ENCODE peak calls at places on chromosomes 12 and 14, in six cellular contexts. B is Panc1, X is OCI-LY7, K is pancreas, G is neural progenitor cell, Y is esophagus squamous epithelium. L is an unnamed sample.

GRCh38 chr14:65485516-65485915 is 73.0 kb downstream of the FUT8 start:
- DNase-seq in B (no peak), X (no peak), K (no peak), G (peak; percentile 75), Y (no peak), L (no peak)

GRCh38 chr14:68148276-68148675 is 328.7 kb downstream of the RAD51B start:
- DNase-seq in B (no peak), X (no peak), K (no peak), G (no peak), Y (no peak), L (no peak)

GRCh38 chr12:82931349-82932116 is 244.8 kb downstream of the TMTC2 start:
- DNase-seq in B (no peak), X (no peak), K (no peak), G (peak; percentile 21), Y (no peak), L (no peak)

GRCh38 chr12:26227376-26227775 is 32.0 kb downstream of the SSPN start:
- DNase-seq in B (no peak), X (no peak), K (no peak), G (no peak), Y (no peak), L (no peak)

GRCh38 chr12:122420471-122421262 is 1.8 kb downstream of the CLIP1 start:
- DNase-seq in B (no peak), X (no peak), K (no peak), G (no peak), Y (no peak), L (peak; percentile 46)

GRCh38 chr12:27703720-27704452 is 6.7 kb upstream of the MRPS35 start:
- DNase-seq in B (peak; percentile 96), X (peak; percentile 77), K (no peak), G (peak; percentile 82), Y (no peak), L (no peak)

GRCh38 chr12:130562711-130563110 is 153.4 kb downstream of the RIMBP2 start:
- DNase-seq in B (no peak), X (no peak), K (no peak), G (no peak), Y (no peak), L (no peak)

GRCh38 chr14:102063808-102064429 is 22.9 kb downstream of the HSP90AA1 start:
- DNase-seq in B (no peak), X (no peak), K (no peak), G (no peak), Y (no peak), L (no peak)

GRCh38 chr14:23449314-23449713 is 13.9 kb upstream of the MYH7 start:
- DNase-seq in B (no peak), X (no peak), K (no peak), G (no peak), Y (no peak), L (no peak)

GRCh38 chr12:74890237-74890599 is 319.4 kb downstream of the KCNC2 start:
- DNase-seq in B (peak; percentile 59), X (no peak), K (no peak), G (no peak), Y (no peak), L (no peak)

GRCh38 chr12:6788972-6789905 is at the start of gene CD4:
- DNase-seq in B (no peak), X (no peak), K (no peak), G (no peak), Y (no peak), L (no peak)

GRCh38 chr14:93953263-93953662 is 23.1 kb downstream of the ASB2 start:
- DNase-seq in B (no peak), X (peak; percentile 49), K (no peak), G (peak; percentile 52), Y (no peak), L (no peak)

GRCh38 chr12:124371366-124371765 is 76.5 kb downstream of the RFLNA start:
- DNase-seq in B (no peak), X (no peak), K (no peak), G (no peak), Y (no peak), L (no peak)

GRCh38 chr14:34554540-34555250 is 15.2 kb upstream of the EAPP start:
- DNase-seq in B (peak; percentile 42), X (peak; percentile 30), K (no peak), G (no peak), Y (no peak), L (peak; percentile 64)

GRCh38 chr12:57027011-57027804 is 10.9 kb upstream of the TAC3 start:
- DNase-seq in B (no peak), X (no peak), K (no peak), G (no peak), Y (no peak), L (no peak)

DNA sequence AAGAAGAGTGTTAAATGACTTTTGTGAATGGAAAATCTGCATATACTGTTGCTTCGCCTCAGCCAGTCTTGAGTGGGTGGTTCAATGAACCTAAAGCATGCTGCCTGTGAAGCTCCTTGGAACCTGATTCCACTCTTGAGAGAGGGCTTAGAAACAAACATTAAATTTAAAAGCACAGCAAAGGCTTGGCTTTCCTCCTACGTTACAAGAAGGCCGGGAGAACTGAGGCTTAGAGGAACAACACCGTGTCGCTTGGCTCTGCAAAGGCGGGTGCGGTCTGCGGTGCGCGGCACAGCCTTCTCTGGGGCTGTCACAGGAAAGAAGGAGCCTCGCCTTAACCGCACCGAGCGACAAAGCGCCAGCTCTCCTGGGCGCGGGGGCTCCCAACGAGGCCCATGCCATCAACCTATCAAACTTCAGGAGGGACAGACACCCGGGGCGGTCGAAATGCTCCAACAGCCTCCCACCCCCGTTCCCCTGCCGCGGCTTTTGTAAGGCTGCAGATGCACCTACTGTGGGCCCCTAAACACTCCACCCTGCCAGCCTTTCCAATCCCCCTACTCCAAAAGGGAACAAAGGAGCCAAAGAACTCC is 791 bp downstream of the OSBPL8 start:
- DNase-seq in B (no peak), X (peak; percentile 71), K (peak; percentile 77), G (peak; percentile 64), Y (peak; percentile 27), L (peak; percentile 68)
- H3K4me1 ChIP-seq in B (peaks cover 22% of the 10 kb centered on the region), X (peaks cover 48% of the 10 kb centered on the region), K (peaks cover 13% of the 10 kb centered on the region), G (peaks cover 31% of the 10 kb centered on the region), Y (peaks cover 8% of the 10 kb centered on the region), L (peaks cover 22% of the 10 kb centered on the region)

DNA sequence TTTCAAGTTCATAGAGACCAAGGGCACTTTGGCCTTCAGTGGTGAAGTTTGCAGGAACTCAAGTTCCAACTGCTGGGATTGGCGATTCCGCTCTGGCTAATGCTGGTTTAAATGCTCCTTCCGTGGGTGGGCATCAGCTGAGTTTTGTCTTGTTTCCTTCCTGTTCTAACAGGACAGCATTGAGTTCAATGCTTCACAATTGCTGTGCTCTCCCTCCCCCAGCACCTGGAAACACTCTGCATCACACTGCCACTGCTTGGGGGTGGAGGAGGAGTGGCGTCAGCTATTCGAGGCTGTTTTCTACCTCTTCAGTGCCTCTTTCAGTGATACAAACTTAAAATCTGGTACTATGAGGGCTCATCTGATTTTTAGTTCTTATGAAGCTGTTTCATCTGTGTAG is 634.9 kb downstream of the FSCB start:
- DNase-seq in B (no peak), X (no peak), K (no peak), G (no peak), Y (no peak), L (no peak)
- H3K27ac ChIP-seq in B (no peak overlapping the region), X (no peak overlapping the region), K (no peak overlapping the region), G (no peak overlapping the region), Y (no peak overlapping the region), L (no peak overlapping the region)

DNA sequence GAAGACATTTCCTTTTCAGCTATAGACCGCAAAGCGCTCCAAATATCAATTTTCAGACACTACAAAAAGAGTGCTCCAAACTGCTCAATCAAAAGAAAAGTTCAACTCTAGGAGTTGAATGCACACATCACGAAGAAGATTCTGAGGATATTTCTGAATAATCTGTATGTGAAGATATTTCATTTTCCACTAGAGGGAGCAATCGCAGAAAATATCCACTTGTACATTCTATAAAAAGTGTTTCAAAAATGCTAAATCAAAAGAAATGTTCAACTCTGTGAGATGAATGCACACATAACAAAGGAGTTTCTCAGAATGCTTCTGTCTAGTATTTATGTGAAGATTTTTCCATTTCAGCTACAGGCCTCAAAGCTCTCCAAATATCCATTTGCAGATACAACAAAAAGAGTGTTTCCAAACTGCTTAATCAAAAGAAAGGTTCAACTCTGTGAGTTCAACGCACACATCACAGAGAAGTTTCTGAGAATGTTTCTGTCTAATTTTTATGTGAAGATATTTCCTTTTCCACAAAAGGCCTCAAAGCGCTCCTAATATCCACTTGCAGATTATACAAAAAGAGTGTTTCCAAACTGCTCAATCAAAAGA is 643.8 kb upstream of the ALG10B start:
- DNase-seq in B (no peak), X (peak; percentile 0), K (no peak), G (no peak), Y (no peak), L (no peak)
- TF ChIP-seq CTCF in B (peak; percentile 33), X (peak; percentile 75), K (no peak), G (peak; percentile 33), Y (no peak), L (no peak)

GRCh38 chr12:47722136-47722834 is 3.0 kb downstream of the ENDOU start:
- DNase-seq in B (no peak), X (no peak), K (no peak), G (no peak), Y (no peak), L (no peak)
- H3K4me1 ChIP-seq in B (peaks cover 3% of the 10 kb centered on the region), X (peaks cover 27% of the 10 kb centered on the region), K (no peaks in the 10 kb centered on the region), G (peaks cover 4% of the 10 kb centered on the region), Y (peaks cover 15% of the 10 kb centered on the region), L (peaks cover 14% of the 10 kb centered on the region)

GRCh38 chr12:51126297-51126696 is 42.9 kb upstream of the CSRNP2 start:
- DNase-seq in B (no peak), X (no peak), K (no peak), G (no peak), Y (no peak), L (no peak)
- H3K27ac ChIP-seq in B (no peak overlapping the region), X (no peak overlapping the region), K (no peak overlapping the region), G (no peak overlapping the region), Y (no peak overlapping the region), L (no peak overlapping the region)